ENCODE peak calls at places on chromosomes 13 and 19, in six cellular contexts. N, R, C, A, G and S are unnamed samples. For H3K4me1 and H3K36me3, the result is how much of the 10 kb centered on the place peaks cover.

GRCh38 chr19:57656346-57656745 is 12.4 kb upstream of the ZSCAN4 start:
- DNase-seq in R (no peak), A (no peak), N (no peak), G (no peak), C (no peak), S (no peak)

GRCh38 chr19:6516018-6516658 is 14.0 kb upstream of the TUBB4A start:
- DNase-seq in R (peak), A (peak), C (peak), N (peak), G (peak), S (peak)

GRCh38 chr19:3665681-3666544 is 34.4 kb downstream of the PIP5K1C start:
- DNase-seq in C (peak), G (peak), R (peak), N (peak), A (peak), S (peak)

GRCh38 chr13:99648905-99649304 is 147.6 kb downstream of the TM9SF2 start:
- DNase-seq in A (no peak), R (no peak), N (no peak), C (no peak), G (no peak), S (no peak)

GRCh38 chr19:44734357-44734756 is 14.2 kb upstream of the BCL3 start:
- DNase-seq in A (no peak), C (no peak), G (no peak), R (no peak), N (no peak), S (no peak)

GRCh38 chr13:19860884-19861655 is 2.4 kb downstream of the ZMYM5 start:
- DNase-seq in R (no peak), G (no peak), N (peak), C (peak), A (no peak), S (no peak)

GRCh38 chr19:37905936-37906867 is at the start of gene WDR87:
- DNase-seq in R (peak), A (peak), C (peak), N (peak), G (peak), S (peak)

GRCh38 chr13:80109313-80109712 is 231.6 kb downstream of the SPRY2 start:
- DNase-seq in R (no peak), N (peak), C (no peak), G (no peak), A (no peak), S (no peak)

GRCh38 chr13:70905035-70905434 is 796.8 kb upstream of the KLHL1 start:
- DNase-seq in C (no peak), A (no peak), G (no peak), R (no peak), N (no peak), S (no peak)

GRCh38 chr13:97844151-97844550 is 109.3 kb upstream of the IPO5 start:
- DNase-seq in N (no peak), C (no peak), G (no peak), R (no peak), A (no peak), S (no peak)

GRCh38 chr19:485583-486236 is 10.6 kb upstream of the MADCAM1 start:
- DNase-seq in N (peak), R (no peak), G (peak), A (peak), C (peak), S (no peak)

GRCh38 chr13:52158629-52159158 is 703 bp downstream of the NEK3 start:
- DNase-seq in C (no peak), R (peak), G (no peak), A (no peak), N (peak), S (peak)

GRCh38 chr19:35013820-35014754 is 14.0 kb downstream of the GRAMD1A start:
- DNase-seq in A (no peak), N (no peak), C (no peak), R (no peak), G (no peak), S (no peak)

GRCh38 chr19:55644191-55644833 is 863 bp downstream of the ZNF581 start:
- DNase-seq in A (no peak), C (no peak), N (no peak), G (no peak), R (peak), S (no peak)

GRCh38 chr19:38773469-38774177 is at the start of gene LGALS7:
- DNase-seq in R (no peak), N (no peak), A (no peak), G (peak), C (no peak), S (no peak)

GRCh38 chr19:48415395-48415794 is 21.9 kb downstream of the GRIN2D start:
- DNase-seq in A (peak), N (peak), C (peak), G (peak), R (peak), S (peak)

DNA sequence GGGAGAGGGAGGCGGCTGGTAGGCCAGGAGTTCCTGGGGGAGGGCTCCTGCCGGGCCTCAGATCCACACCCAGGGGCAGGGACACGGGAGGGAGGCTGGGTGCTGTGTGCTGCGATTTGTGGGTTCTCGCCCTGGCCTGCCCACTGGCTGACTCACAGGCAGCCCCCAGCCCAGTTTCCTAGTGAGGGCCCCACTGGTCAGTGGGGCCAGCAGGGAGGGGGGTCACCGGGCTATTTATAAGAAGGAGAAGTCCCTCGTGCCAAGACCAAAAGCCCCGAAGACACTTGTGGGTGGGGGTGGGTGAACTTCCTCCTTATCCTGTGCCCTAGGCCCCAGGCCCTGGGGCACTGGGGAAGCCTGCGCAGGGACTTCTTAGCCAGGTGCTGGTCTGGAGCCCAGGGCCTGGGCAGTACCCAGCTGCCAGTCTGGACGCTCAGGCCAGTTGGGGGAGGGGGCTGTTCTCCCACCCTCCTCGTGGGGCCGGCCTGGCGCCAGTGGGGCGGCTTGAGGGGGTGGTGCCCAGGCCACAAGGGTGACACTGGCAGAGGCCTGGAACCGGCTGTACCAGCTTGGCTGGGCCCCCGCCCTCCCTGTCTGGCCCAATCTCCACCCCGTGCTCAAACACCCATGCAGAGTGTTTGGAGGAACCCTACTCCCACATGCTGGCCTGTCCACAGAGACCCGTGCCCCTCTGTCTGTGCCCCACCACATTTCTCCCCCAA is 5.0 kb upstream of the JUNB start:
- DNase-seq in R (peak), N (no peak), A (peak), G (peak), C (peak), S (no peak)
- H3K4me1 ChIP-seq in R (half or more), N (under half), A (half or more), G (half or more), C (under half), S (under half)

DNA sequence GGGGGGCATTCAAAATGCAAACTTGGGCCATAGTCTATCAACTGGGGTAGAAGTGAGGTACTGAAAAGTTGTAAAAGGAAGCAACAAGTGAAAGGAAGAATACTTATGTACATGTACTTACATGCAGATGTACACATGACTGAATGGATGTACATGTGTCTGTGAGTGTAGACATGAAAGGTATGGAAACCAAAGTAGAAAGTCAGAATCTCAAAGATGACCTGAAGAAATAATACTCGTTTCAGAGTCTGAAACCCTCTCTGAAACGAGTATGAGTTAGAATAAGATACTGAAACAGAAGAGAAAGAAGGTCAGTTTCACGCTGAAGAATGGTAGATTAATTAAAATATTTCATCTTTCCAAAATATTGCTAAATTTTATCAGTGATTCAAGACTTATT is 13.9 kb downstream of the DZIP1 start:
- DNase-seq in C (no peak), N (no peak), R (no peak), A (no peak), G (no peak), S (no peak)
- H3K36me3 ChIP-seq in C (half or more), N (half or more), R (under half), A (under half), G (under half), S (under half)

DNA sequence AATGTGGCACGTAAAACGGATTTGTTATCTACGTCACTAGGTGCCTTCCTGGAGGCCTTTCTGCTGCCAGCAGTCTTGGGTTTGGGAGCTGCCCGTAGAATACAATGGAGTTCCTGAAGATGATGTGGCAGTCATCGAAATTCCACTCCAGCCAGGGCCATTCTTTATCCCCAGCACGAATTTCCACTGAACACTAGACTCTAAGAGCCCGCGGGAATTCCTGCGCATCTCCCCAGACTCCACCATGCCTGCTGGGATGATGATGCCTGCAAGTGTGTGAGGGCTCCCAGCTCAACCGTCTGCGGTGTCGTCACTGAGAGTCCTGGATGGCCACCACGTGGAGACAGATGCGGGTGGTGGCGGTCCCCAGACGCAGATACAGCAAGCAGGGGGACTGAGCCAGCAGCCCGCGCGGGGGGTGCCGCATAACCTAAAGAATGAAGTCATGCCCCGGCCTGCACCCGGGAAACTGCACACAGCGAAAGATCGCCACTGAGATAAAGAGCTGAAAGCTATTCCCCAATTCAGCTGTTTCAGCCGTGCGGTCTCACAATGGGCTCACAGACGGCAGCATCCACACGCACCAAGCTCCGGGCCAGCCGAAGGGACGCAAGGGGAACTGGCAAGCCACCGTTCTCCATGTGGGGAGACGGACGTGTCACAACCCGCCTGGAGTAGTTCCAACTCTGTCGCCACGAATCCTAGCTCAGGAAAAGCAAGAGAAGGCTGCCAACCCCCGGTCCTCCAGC is 41.1 kb downstream of the COL4A1 start:
- DNase-seq in N (no peak), G (peak), C (peak), A (no peak), R (peak), S (no peak)
- H3K4me1 ChIP-seq in N (under half), G (under half), C (under half), A (under half), R (half or more), S (under half)

GRCh38 chr19:36401475-36401874 is 17.0 kb downstream of the ZFP82 start:
- DNase-seq in A (no peak), N (no peak), C (no peak), G (no peak), R (no peak), S (no peak)
- H3K36me3 ChIP-seq in A (under half), N (half or more), C (half or more), G (under half), R (under half), S (under half)

GRCh38 chr13:111042661-111043226 is 72.4 kb upstream of the ARHGEF7 start:
- DNase-seq in N (no peak), A (no peak), R (no peak), G (no peak), C (no peak), S (no peak)
- H3K4me1 ChIP-seq in N (under half), A (under half), R (under half), G (under half), C (under half), S (under half)

GRCh38 chr19:17576758-17577532 is 21.5 kb downstream of the COLGALT1 start:
- DNase-seq in N (peak), C (peak), R (peak), A (no peak), G (peak), S (peak)
- H3K36me3 ChIP-seq in N (under half), C (half or more), R (under half), A (under half), G (under half), S (under half)

DNA sequence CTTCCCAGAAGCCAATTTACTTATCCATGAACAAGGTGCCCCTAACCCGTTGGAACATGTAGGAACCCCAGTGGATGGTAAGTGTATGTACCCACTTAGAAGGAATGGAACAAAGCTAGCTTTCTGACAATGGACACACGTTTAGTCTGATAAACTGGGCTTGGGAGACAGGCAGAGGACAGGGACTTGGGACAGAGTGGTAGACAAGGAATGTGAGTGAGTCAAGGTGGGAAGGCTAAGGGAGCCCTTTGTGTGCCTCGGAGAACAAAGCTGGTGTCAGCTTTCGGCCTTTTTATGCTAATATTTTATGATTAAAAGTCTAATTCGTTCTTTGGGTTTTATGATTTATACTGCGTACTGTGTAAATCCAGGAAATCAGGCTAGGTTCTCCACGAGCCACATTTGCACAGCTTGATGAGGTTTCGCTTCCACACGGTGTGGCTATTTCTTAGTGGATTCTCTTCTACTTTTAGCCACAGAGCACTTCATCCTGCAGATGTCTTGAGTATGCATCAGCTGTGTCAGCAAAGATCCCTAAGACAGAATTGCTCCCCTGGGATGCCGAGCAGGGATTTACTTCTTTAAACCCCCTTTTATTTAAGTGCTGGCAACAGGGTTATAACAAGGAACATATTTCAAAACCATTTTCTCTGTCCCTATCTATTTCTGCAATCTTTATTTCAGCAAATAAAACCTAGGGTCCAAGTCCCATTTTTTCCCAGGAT is 258.5 kb downstream of the DLEU7 start:
- DNase-seq in G (no peak), R (no peak), A (no peak), C (no peak), N (no peak), S (no peak)
- H3K4me1 ChIP-seq in G (under half), R (under half), A (under half), C (under half), N (under half), S (under half)

DNA sequence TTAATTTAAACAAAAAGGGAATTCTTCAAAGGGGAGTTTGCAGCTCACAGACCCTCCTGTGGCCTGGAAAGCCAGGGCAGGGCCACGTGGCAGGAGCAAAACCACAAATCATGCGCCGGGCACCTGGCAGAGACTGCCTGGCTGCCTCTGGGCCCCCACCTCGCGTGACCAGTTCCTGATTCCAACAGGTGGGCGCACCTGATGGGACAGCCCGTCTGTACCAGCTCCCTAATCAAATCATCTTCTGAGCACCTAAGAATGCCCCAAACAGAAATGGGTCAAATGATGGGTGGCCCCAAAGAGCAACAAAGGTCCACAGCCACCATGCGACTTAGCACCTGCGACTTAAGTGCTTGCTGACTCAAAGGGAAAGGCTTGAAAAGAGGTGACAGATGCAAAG is 9.2 kb downstream of the TMTC4 start:
- DNase-seq in N (no peak), R (no peak), C (no peak), A (no peak), G (peak), S (no peak)
- H3K36me3 ChIP-seq in N (under half), R (under half), C (half or more), A (under half), G (under half), S (under half)